ENCODE peak calls at places on chromosomes 2 and 18, in four cellular contexts. V, K, X and O are unnamed samples.

GRCh38 chr2:138948070-138948539 is 167.9 kb upstream of the NXPH2 start:
- DNase-seq in V (no peak), K (peak), X (no peak), O (no peak)

GRCh38 chr2:216551669-216552068 is 53.0 kb downstream of the RPL37A start:
- DNase-seq in V (no peak), K (no peak), X (no peak), O (no peak)

GRCh38 chr2:199659207-199659606 is 191.8 kb downstream of the FTCDNL1 start:
- DNase-seq in V (no peak), K (no peak), X (peak), O (peak)

GRCh38 chr2:10417551-10418335 is 30.4 kb downstream of the ODC1 start:
- DNase-seq in V (no peak), K (no peak), X (no peak), O (no peak)

GRCh38 chr2:217399288-217399687 is 539.4 kb upstream of the TNP1 start:
- DNase-seq in V (no peak), K (no peak), X (no peak), O (no peak)

GRCh38 chr2:11144077-11144723 is 11.1 kb upstream of the SLC66A3 start:
- DNase-seq in V (no peak), K (no peak), X (no peak), O (no peak)

GRCh38 chr2:2686228-2686627 is 355.2 kb upstream of the MYT1L start:
- DNase-seq in V (no peak), K (no peak), X (no peak), O (no peak)

GRCh38 chr2:39938035-39938835 is 159.2 kb upstream of the THUMPD2 start:
- DNase-seq in V (no peak), K (no peak), X (no peak), O (no peak)

GRCh38 chr18:13672657-13673056 is 53.7 kb downstream of the FAM210A start:
- DNase-seq in V (no peak), K (no peak), X (no peak), O (no peak)

GRCh38 chr2:25698752-25699151 is 25.4 kb upstream of the DTNB start:
- DNase-seq in V (no peak), K (no peak), X (no peak), O (no peak)

GRCh38 chr2:45941758-45942738 is 290.6 kb downstream of the PRKCE start:
- DNase-seq in V (no peak), K (no peak), X (no peak), O (no peak)

GRCh38 chr2:68190991-68191731 is 33.5 kb downstream of the PNO1 start:
- DNase-seq in V (peak), K (peak), X (peak), O (no peak)

GRCh38 chr2:230976671-230977171 is 19.2 kb upstream of the SPATA3 start:
- DNase-seq in V (no peak), K (no peak), X (no peak), O (no peak)

GRCh38 chr2:239884051-239884405 is 141.1 kb downstream of the NDUFA10 start:
- DNase-seq in V (no peak), K (no peak), X (no peak), O (no peak)

GRCh38 chr18:12691021-12691420 is 11.5 kb downstream of the CEP76 start:
- DNase-seq in V (no peak), K (no peak), X (no peak), O (no peak)

GRCh38 chr2:9462313-9462712 is 12.0 kb upstream of the IAH1 start:
- DNase-seq in V (no peak), K (no peak), X (no peak), O (no peak)

GRCh38 chr18:79441261-79441819 is 45.6 kb downstream of the NFATC1 start:
- DNase-seq in V (no peak), K (no peak), X (no peak), O (no peak)

GRCh38 chr2:70084973-70085710 is 2.1 kb upstream of the PCBP1 start:
- DNase-seq in V (no peak), K (no peak), X (peak), O (peak)

GRCh38 chr2:240463274-240463865 is 27.9 kb downstream of the GPC1 start:
- DNase-seq in V (no peak), K (no peak), X (no peak), O (no peak)

GRCh38 chr2:233116946-233117345 is 56.8 kb downstream of the INPP5D start:
- DNase-seq in V (no peak), K (no peak), X (no peak), O (no peak)

GRCh38 chr2:234490239-234491074 is 6.4 kb downstream of the ARL4C start:
- DNase-seq in V (no peak), K (no peak), X (no peak), O (no peak)

GRCh38 chr2:157587576-157587975 is 41.1 kb downstream of the ACVR1C start:
- DNase-seq in V (no peak), K (no peak), X (no peak), O (no peak)

GRCh38 chr2:237916296-237916695 is 50.5 kb upstream of the UBE2F start:
- DNase-seq in V (no peak), K (no peak), X (no peak), O (no peak)

GRCh38 chr2:67845557-67846114 is 217.2 kb downstream of the C1D start:
- DNase-seq in V (no peak), K (no peak), X (no peak), O (no peak)

GRCh38 chr2:238095143-238095542 is 5.0 kb upstream of the ESPNL start:
- DNase-seq in V (no peak), K (no peak), X (no peak), O (no peak)

GRCh38 chr2:260507-261161 is 3.2 kb downstream of the SH3YL1 start:
- DNase-seq in V (peak), K (no peak), X (no peak), O (no peak)

GRCh38 chr2:162821718-162822117 is 16.8 kb downstream of the KCNH7 start:
- DNase-seq in V (no peak), K (no peak), X (no peak), O (no peak)

GRCh38 chr2:240894006-240894405 is 1.9 kb downstream of the MAB21L4 start:
- DNase-seq in V (no peak), K (no peak), X (no peak), O (no peak)

DNA sequence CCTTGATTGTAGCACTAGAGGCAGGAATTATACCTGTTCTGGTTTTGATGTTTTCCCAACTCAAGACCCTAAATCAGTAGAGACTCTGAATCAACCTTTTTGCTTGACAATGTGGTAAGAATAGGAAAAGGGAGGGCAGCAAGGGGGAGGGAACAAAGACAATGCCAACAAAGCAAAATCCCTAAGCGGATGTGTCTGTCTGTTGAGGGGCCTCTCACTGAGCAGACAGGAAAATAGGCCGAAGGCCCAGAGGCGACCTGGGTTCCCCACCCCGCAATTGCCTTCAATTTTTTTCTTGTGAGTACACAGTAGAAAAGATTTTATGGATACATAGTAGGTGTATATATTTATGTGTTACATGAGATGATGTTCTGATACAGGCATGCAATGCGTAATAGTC is 75.6 kb downstream of the MAP4K4 start:
- DNase-seq in V (no peak), K (no peak), X (no peak), O (no peak)
- TF ChIP-seq MAFK in V (no peak), K (no peak), X (no peak), O (no peak)

GRCh38 chr2:100359576-100359975 is 37.3 kb upstream of the LONRF2 start:
- DNase-seq in V (no peak), K (no peak), X (no peak), O (no peak)

GRCh38 chr2:100367163-100367562 is 44.9 kb upstream of the LONRF2 start:
- DNase-seq in V (no peak), K (no peak), X (no peak), O (no peak)

DNA sequence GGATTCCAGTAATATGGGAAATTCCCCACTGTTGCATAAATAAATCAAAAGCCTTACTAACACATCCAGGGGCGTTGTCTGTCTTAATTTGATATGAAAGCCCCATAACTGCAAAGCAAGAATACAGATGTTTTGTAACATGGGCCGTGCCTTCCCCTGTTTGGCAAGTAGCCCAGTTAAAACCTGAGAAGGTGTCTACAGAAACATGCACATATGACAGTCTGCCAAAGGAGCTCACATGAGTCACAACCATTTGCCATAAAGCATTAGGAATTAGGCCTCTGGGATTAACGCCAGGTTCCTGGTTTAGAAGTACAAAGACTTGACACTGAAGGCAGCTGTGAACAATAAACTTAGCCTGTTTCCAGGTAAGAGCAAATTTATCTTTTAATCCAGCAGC is 43.1 kb upstream of the LONRF2 start:
- DNase-seq in V (no peak), K (peak), X (peak), O (no peak)
- TF ChIP-seq JUN in V (no peak), K (no peak), X (no peak), O (no peak)

GRCh38 chr18:8976606-8977005 is 125.9 kb upstream of the NDUFV2 start:
- DNase-seq in V (no peak), K (no peak), X (no peak), O (no peak)

GRCh38 chr18:8977166-8977565 is 125.3 kb upstream of the NDUFV2 start:
- DNase-seq in V (no peak), K (no peak), X (no peak), O (no peak)

GRCh38 chr18:8979258-8979988 is 123.1 kb upstream of the NDUFV2 start:
- DNase-seq in V (no peak), K (no peak), X (no peak), O (no peak)

GRCh38 chr18:8977701-8978100 is 124.8 kb upstream of the NDUFV2 start:
- DNase-seq in V (no peak), K (no peak), X (no peak), O (no peak)

GRCh38 chr18:8978394-8978793 is 124.1 kb upstream of the NDUFV2 start:
- DNase-seq in V (no peak), K (no peak), X (no peak), O (no peak)
- TF ChIP-seq MAFK in V (no peak), K (no peak), X (no peak), O (no peak)

GRCh38 chr2:222860740-222861410 is at the start of gene ACSL3:
- DNase-seq in V (peak), K (peak), X (peak), O (peak)

GRCh38 chr2:222859786-222860726 is 780 bp upstream of the ACSL3 start:
- DNase-seq in V (peak), K (peak), X (peak), O (no peak)

GRCh38 chr2:222862068-222862914 is 1.5 kb downstream of the ACSL3 start:
- DNase-seq in V (no peak), K (peak), X (peak), O (no peak)

GRCh38 chr2:222862915-222863544 is 2.2 kb downstream of the ACSL3 start:
- DNase-seq in V (no peak), K (no peak), X (no peak), O (no peak)

GRCh38 chr2:222861411-222862067 is 703 bp downstream of the ACSL3 start:
- DNase-seq in V (no peak), K (no peak), X (peak), O (no peak)
- TF ChIP-seq JUN in V (peak), K (no peak), X (no peak), O (no peak)

GRCh38 chr2:117631141-117631540 is 183.3 kb upstream of the DDX18 start:
- DNase-seq in V (no peak), K (no peak), X (no peak), O (no peak)
- TF ChIP-seq MAFK in V (no peak), K (no peak), X (no peak), O (no peak)

DNA sequence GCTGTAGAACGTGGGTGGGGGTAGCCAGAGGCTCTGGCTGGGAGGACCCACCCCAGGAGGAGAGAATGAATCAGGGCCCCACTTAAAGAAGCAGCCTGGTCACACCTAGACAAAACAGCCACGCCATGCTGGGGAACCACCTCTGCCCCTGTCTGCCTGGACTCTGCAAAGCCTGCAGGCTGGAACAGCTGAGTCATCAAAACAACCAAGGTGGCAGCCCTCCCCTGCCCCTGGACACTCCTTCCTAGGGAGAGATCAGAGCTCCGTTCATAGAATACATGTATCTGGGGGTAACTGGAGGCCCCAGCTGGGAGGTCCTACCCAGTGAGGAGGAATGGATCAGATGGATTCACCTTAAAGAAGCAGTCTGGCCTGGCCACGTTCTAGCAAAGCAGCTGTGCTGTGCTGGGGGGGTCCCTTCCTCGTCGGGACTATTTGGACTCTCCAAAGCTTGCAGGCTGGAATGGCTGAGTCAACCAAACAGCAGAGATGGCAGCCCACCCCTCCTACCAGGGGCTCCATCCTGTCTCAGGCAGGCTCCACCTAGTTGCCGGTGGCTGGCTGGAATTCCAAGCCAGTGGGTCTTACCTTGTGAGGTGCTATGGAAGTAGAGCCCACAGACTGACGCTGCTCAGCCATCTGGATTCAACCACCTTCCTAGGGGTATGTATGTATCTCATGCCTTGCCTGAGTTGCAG is 50.5 kb upstream of the NT5C1B start:
- DNase-seq in V (no peak), K (no peak), X (no peak), O (no peak)
- TF ChIP-seq JUN in V (no peak), K (no peak), X (no peak), O (no peak)